ENCODE peak calls at places on chromosomes 4 and X, in five cellular contexts. One of them, this sample, is unnamed.

GRCh38 chr4:10161146-10161545 is 44.5 kb upstream of the WDR1 start:
- DNase-seq in hepatocyte: no peak
- DNase-seq in MV-4-11: no peak
- DNase-seq in IMR-90: peak; percentile 3
- DNase-seq in EH: peak; percentile 60
- DNase-seq in this sample: no peak

GRCh38 chr4:121238461-121238860 is 74.3 kb upstream of the TNIP3 start:
- DNase-seq in hepatocyte: no peak
- DNase-seq in MV-4-11: no peak
- DNase-seq in IMR-90: no peak
- DNase-seq in EH: no peak
- DNase-seq in this sample: no peak

GRCh38 chr4:30763337-30763736 is 43.2 kb downstream of the PCDH7 start:
- DNase-seq in hepatocyte: no peak
- DNase-seq in MV-4-11: no peak
- DNase-seq in IMR-90: peak; percentile 80
- DNase-seq in EH: peak; percentile 69
- DNase-seq in this sample: no peak

GRCh38 chr4:153788064-153788418 is 842 bp downstream of the SFRP2 start:
- DNase-seq in hepatocyte: no peak
- DNase-seq in MV-4-11: no peak
- DNase-seq in IMR-90: no peak
- DNase-seq in EH: no peak
- DNase-seq in this sample: no peak

GRCh38 chrX:31228415-31228832 is 156.6 kb upstream of the FTHL17 start:
- DNase-seq in hepatocyte: peak; percentile 42
- DNase-seq in MV-4-11: no peak
- DNase-seq in IMR-90: peak; percentile 85
- DNase-seq in EH: peak; percentile 72
- DNase-seq in this sample: peak; percentile 13

GRCh38 chr4:47831026-47831689 is 6.7 kb downstream of the CORIN start:
- DNase-seq in hepatocyte: peak; percentile 30
- DNase-seq in MV-4-11: no peak
- DNase-seq in IMR-90: no peak
- DNase-seq in EH: no peak
- DNase-seq in this sample: no peak

GRCh38 chrX:54045563-54046228 is 1.4 kb upstream of the PHF8 start:
- DNase-seq in hepatocyte: no peak
- DNase-seq in MV-4-11: peak; percentile 87
- DNase-seq in IMR-90: no peak
- DNase-seq in EH: no peak
- DNase-seq in this sample: no peak

GRCh38 chrX:150063673-150064072 is 125.4 kb upstream of the EOLA2 start:
- DNase-seq in hepatocyte: no peak
- DNase-seq in MV-4-11: peak; percentile 80
- DNase-seq in IMR-90: no peak
- DNase-seq in EH: no peak
- DNase-seq in this sample: no peak

GRCh38 chr4:158161561-158162354 is 11.1 kb downstream of the GASK1B start:
- DNase-seq in hepatocyte: peak; percentile 71
- DNase-seq in MV-4-11: peak; percentile 85
- DNase-seq in IMR-90: peak; percentile 79
- DNase-seq in EH: peak; percentile 82
- DNase-seq in this sample: peak; percentile 30

GRCh38 chr4:186190456-186191265 is 706 bp upstream of the CYP4V2 start:
- DNase-seq in hepatocyte: peak; percentile 63
- DNase-seq in MV-4-11: peak; percentile 53
- DNase-seq in IMR-90: no peak
- DNase-seq in EH: no peak
- DNase-seq in this sample: no peak

GRCh38 chrX:151789179-151789800 is 54.7 kb downstream of the CNGA2 start:
- DNase-seq in hepatocyte: no peak
- DNase-seq in MV-4-11: no peak
- DNase-seq in IMR-90: peak; percentile 45
- DNase-seq in EH: peak; percentile 87
- DNase-seq in this sample: peak; percentile 31

GRCh38 chr4:121738780-121739547 is 26.0 kb downstream of the SMIM43 start:
- DNase-seq in hepatocyte: no peak
- DNase-seq in MV-4-11: no peak
- DNase-seq in IMR-90: peak; percentile 85
- DNase-seq in EH: peak; percentile 13
- DNase-seq in this sample: no peak

GRCh38 chr4:166895771-166896170 is 338.5 kb downstream of the SPOCK3 start:
- DNase-seq in hepatocyte: no peak
- DNase-seq in MV-4-11: no peak
- DNase-seq in IMR-90: no peak
- DNase-seq in EH: no peak
- DNase-seq in this sample: no peak

GRCh38 chrX:30821116-30821515 is 67.9 kb downstream of the TAB3 start:
- DNase-seq in hepatocyte: no peak
- DNase-seq in MV-4-11: peak; percentile 19
- DNase-seq in IMR-90: no peak
- DNase-seq in EH: no peak
- DNase-seq in this sample: no peak

GRCh38 chr4:1329408-1330371 is 17.3 kb upstream of the UVSSA start:
- DNase-seq in hepatocyte: no peak
- DNase-seq in MV-4-11: peak; percentile 4
- DNase-seq in IMR-90: no peak
- DNase-seq in EH: no peak
- DNase-seq in this sample: no peak

GRCh38 chr4:15906024-15906443 is 32.5 kb downstream of the FGFBP1 start:
- DNase-seq in hepatocyte: peak; percentile 68
- DNase-seq in MV-4-11: peak; percentile 5
- DNase-seq in IMR-90: no peak
- DNase-seq in EH: no peak
- DNase-seq in this sample: no peak

GRCh38 chr4:65367306-65367705 is 303.0 kb downstream of the EPHA5 start:
- DNase-seq in hepatocyte: no peak
- DNase-seq in MV-4-11: no peak
- DNase-seq in IMR-90: no peak
- DNase-seq in EH: no peak
- DNase-seq in this sample: no peak

GRCh38 chr4:103982454-103982853 is 262.7 kb upstream of the TACR3 start:
- DNase-seq in hepatocyte: no peak
- DNase-seq in MV-4-11: no peak
- DNase-seq in IMR-90: no peak
- DNase-seq in EH: no peak
- DNase-seq in this sample: no peak

GRCh38 chr4:4663028-4663427 is 121.2 kb upstream of the STX18 start:
- DNase-seq in hepatocyte: no peak
- DNase-seq in MV-4-11: peak; percentile 8
- DNase-seq in IMR-90: peak; percentile 64
- DNase-seq in EH: peak; percentile 85
- DNase-seq in this sample: no peak

GRCh38 chrX:110795645-110796510 is at the start of gene CHRDL1:
- DNase-seq in hepatocyte: peak; percentile 31
- DNase-seq in MV-4-11: no peak
- DNase-seq in IMR-90: no peak
- DNase-seq in EH: no peak
- DNase-seq in this sample: no peak

GRCh38 chr4:41381384-41381783 is 124.7 kb downstream of the UCHL1 start:
- DNase-seq in hepatocyte: no peak
- DNase-seq in MV-4-11: no peak
- DNase-seq in IMR-90: no peak
- DNase-seq in EH: no peak
- DNase-seq in this sample: peak; percentile 43

GRCh38 chrX:45769919-45770582 is 569.4 kb upstream of the DIPK2B start:
- DNase-seq in hepatocyte: peak; percentile 76
- DNase-seq in MV-4-11: peak; percentile 92
- DNase-seq in IMR-90: peak; percentile 91
- DNase-seq in EH: peak; percentile 93
- DNase-seq in this sample: peak; percentile 14

This sample was measured in gastrocnemius medialis.